ENCODE peak calls at places on chromosome 20, in nine cellular contexts. E is K562, I is stomach, N is ovary, H is H1, R is A549, G is transverse colon, X is SK-N-SH, K is HepG2. J is an unnamed sample.

GRCh38 chr20:6671829-6672228 is 95.7 kb upstream of the BMP2 start:
- DNase-seq in R (no peak), I (no peak), E (no peak), X (no peak), G (no peak), N (no peak), H (no peak), K (no peak), J (no peak)

GRCh38 chr20:49697071-49697470 is 16.6 kb downstream of the B4GALT5 start:
- DNase-seq in K (no peak), H (no peak), R (no peak), X (no peak), G (peak; percentile 70), N (no peak), E (no peak), I (peak; percentile 72), J (no peak)

GRCh38 chr20:11849270-11849920 is 68.3 kb upstream of the BTBD3 start:
- DNase-seq in K (no peak), R (no peak), G (no peak), N (no peak), I (no peak), H (no peak), E (no peak), X (no peak), J (no peak)

GRCh38 chr20:5080384-5080877 is 39.3 kb downstream of the PCNA start:
- DNase-seq in K (no peak), N (peak; percentile 25), I (peak; percentile 46), H (no peak), G (peak; percentile 42), E (no peak), R (no peak), X (no peak), J (peak; percentile 72)

GRCh38 chr20:18719426-18719825 is 94.2 kb upstream of the SCP2D1 start:
- DNase-seq in R (no peak), I (no peak), E (no peak), N (no peak), K (no peak), G (no peak), H (no peak), X (no peak), J (no peak)

GRCh38 chr20:25544316-25544715 is 41.0 kb downstream of the NINL start:
- DNase-seq in I (no peak), R (no peak), X (no peak), E (no peak), G (no peak), K (no peak), N (no peak), H (no peak), J (no peak)

GRCh38 chr20:7207186-7207585 is 439.7 kb downstream of the BMP2 start:
- DNase-seq in E (no peak), H (no peak), N (no peak), R (no peak), G (no peak), I (no peak), K (no peak), X (no peak), J (no peak)

GRCh38 chr20:45970646-45971424 is 1.2 kb downstream of the ZNF335 start:
- DNase-seq in K (no peak), I (peak; percentile 30), G (peak; percentile 41), R (no peak), E (no peak), H (no peak), X (peak; percentile 53), N (peak; percentile 52), J (peak; percentile 43)

GRCh38 chr20:59939052-59939878 is 840 bp downstream of the PPP1R3D start:
- DNase-seq in G (no peak), X (no peak), E (no peak), K (no peak), R (no peak), N (no peak), H (no peak), I (no peak), J (no peak)

GRCh38 chr20:32753731-32754130 is 8.5 kb upstream of the DNMT3B start:
- DNase-seq in I (no peak), R (no peak), H (no peak), N (no peak), G (no peak), X (no peak), K (no peak), E (no peak), J (no peak)

GRCh38 chr20:32751309-32752020 is 8.2 kb upstream of the COMMD7 start:
- DNase-seq in N (no peak), X (no peak), I (no peak), K (no peak), G (no peak), R (no peak), H (no peak), E (no peak), J (no peak)

GRCh38 chr20:32749914-32750637 is 6.8 kb upstream of the COMMD7 start:
- DNase-seq in X (no peak), G (no peak), K (no peak), H (peak; percentile 79), N (no peak), I (no peak), E (no peak), R (no peak), J (no peak)

GRCh38 chr20:32752021-32752457 is 8.8 kb upstream of the COMMD7 start:
- DNase-seq in X (no peak), I (no peak), E (no peak), N (no peak), H (no peak), G (no peak), K (no peak), R (no peak), J (no peak)

GRCh38 chr20:32752458-32753250 is 9.4 kb upstream of the COMMD7 start:
- DNase-seq in I (no peak), G (no peak), R (no peak), K (no peak), H (no peak), E (peak; percentile 85), N (no peak), X (no peak), J (no peak)
- H3K27ac ChIP-seq in I (no peak overlapping the region), G (no peak overlapping the region), R (peak overlapping the region; percentile 26), K (no peak overlapping the region), H (peak overlapping the region; percentile 80), E (peak overlapping the region; percentile 93), N (no peak overlapping the region), X (no peak overlapping the region), J (no peak overlapping the region)

GRCh38 chr20:44268802-44269201 is 21.7 kb downstream of the GDAP1L1 start:
- DNase-seq in I (no peak), N (no peak), X (no peak), H (no peak), G (no peak), K (no peak), R (no peak), E (no peak), J (no peak)

GRCh38 chr20:44258226-44258890 is 11.2 kb downstream of the GDAP1L1 start:
- DNase-seq in G (no peak), N (no peak), I (no peak), K (no peak), X (no peak), R (no peak), H (no peak), E (no peak), J (no peak)

DNA sequence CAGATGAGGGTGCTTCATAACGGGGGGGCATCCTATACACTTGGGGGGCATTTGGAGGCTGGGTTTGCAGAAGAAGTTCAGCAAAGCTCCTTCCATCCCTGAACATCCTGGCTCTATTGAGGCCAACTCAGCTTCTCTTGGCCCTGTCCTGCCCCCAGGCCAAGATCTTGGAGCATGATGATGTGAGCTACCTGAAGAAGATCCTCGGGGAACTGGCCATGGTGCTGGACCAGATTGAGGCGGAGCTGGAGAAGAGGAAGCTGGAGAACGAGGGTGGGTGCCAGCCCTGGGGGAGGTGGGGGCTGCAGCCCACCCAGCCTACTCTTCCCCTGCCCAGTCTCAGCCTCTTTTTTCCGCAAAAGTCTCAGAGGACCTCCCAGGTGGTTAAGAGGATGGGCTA is 17.2 kb downstream of the GDAP1L1 start:
- DNase-seq in X (no peak), H (no peak), K (no peak), N (no peak), E (no peak), I (no peak), G (no peak), R (no peak), J (no peak)
- TF ChIP-seq EP300 in X (no peak), H (no peak), K (no peak), N (no peak), E (no peak), I (no peak), G (no peak), R (no peak), J (no peak)

GRCh38 chr20:47253860-47254259 is 102.6 kb downstream of the ZMYND8 start:
- DNase-seq in R (no peak), E (no peak), K (no peak), G (no peak), I (no peak), X (no peak), H (no peak), N (no peak), J (no peak)

GRCh38 chr20:47257771-47258170 is 98.7 kb downstream of the ZMYND8 start:
- DNase-seq in K (no peak), H (no peak), E (no peak), X (no peak), R (no peak), G (no peak), N (no peak), I (no peak), J (no peak)

GRCh38 chr20:47258745-47259695 is 97.5 kb downstream of the ZMYND8 start:
- DNase-seq in R (no peak), X (no peak), K (no peak), I (no peak), E (no peak), G (no peak), N (no peak), H (no peak), J (peak; percentile 43)

GRCh38 chr20:47257256-47257655 is 99.2 kb downstream of the ZMYND8 start:
- DNase-seq in R (no peak), K (no peak), E (no peak), I (no peak), H (no peak), X (no peak), N (no peak), G (no peak), J (no peak)

DNA sequence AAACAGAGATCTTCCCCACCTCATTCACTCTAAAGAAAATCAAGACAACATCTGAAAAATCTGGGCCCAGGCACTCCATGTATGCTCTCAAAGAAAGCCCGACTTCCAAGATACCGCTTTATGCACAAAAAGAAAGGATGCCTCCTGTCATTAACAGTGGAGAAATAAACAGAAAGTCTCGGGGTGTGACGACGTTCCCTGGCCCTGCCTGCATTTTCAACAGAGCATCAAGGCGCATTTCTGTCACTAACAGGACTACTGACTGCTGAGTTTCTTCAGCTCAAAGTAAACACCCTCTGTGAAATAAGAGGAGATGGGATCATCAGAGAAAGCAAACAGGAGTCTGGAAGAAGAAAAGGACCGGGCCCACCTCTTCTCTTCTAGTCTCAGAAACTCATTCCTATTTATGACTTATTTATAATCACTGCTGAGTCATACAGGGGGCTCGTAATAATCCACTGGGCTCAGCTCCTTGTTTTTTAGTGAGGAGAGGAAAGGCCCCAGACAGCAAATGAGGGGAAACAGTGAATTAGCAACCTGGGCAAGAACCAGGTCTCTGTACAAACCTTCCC is 99.7 kb downstream of the ZMYND8 start:
- DNase-seq in E (no peak), G (no peak), X (no peak), R (no peak), K (no peak), H (no peak), I (no peak), N (no peak), J (no peak)
- H3K27ac ChIP-seq in E (no peak overlapping the region), G (peak overlapping the region; percentile 46), X (no peak overlapping the region), R (no peak overlapping the region), K (no peak overlapping the region), H (no peak overlapping the region), I (peak overlapping the region; percentile 16), N (no peak overlapping the region), J (peak overlapping the region; percentile 17)

GRCh38 chr20:36307412-36308317 is 1.5 kb downstream of the DLGAP4 start:
- DNase-seq in E (peak; percentile 7), R (no peak), N (no peak), I (peak; percentile 16), X (peak; percentile 53), G (no peak), H (no peak), K (no peak), J (no peak)
- TF ChIP-seq EP300 in E (no peak), R (no peak), N (no peak), I (no peak), X (no peak), G (no peak), H (no peak), K (no peak), J (no peak)

J was measured in tibial nerve.